ENCODE peak calls at places on chromosome 10, in four cellular contexts. One of them, this sample, is unnamed. For H3K36me3 and H3K27me3, the result is how much of the 10 kb centered on the place peaks cover.

GRCh38 chr10:43268491-43268890 is 1.6 kb upstream of the RASGEF1A start:
- DNase-seq in endothelial cell of umbilical vein: no peak
- DNase-seq in fibroblast of lung: no peak
- DNase-seq in neural progenitor cell: no peak
- DNase-seq in this sample: no peak

GRCh38 chr10:79098596-79099015 is 29.8 kb downstream of the ZMIZ1 start:
- DNase-seq in endothelial cell of umbilical vein: no peak
- DNase-seq in fibroblast of lung: no peak
- DNase-seq in neural progenitor cell: no peak
- DNase-seq in this sample: no peak

GRCh38 chr10:132432176-132432540 is 35.2 kb downstream of the PWWP2B start:
- DNase-seq in endothelial cell of umbilical vein: no peak
- DNase-seq in fibroblast of lung: no peak
- DNase-seq in neural progenitor cell: no peak
- DNase-seq in this sample: no peak

GRCh38 chr10:25363638-25364037 is 188.8 kb downstream of the GPR158 start:
- DNase-seq in endothelial cell of umbilical vein: no peak
- DNase-seq in fibroblast of lung: no peak
- DNase-seq in neural progenitor cell: no peak
- DNase-seq in this sample: no peak

GRCh38 chr10:43214071-43214955 is 52.6 kb downstream of the RASGEF1A start:
- DNase-seq in endothelial cell of umbilical vein: no peak
- DNase-seq in fibroblast of lung: no peak
- DNase-seq in neural progenitor cell: no peak
- DNase-seq in this sample: no peak

GRCh38 chr10:128035557-128035973 is 90.7 kb downstream of the MKI67 start:
- DNase-seq in endothelial cell of umbilical vein: peak
- DNase-seq in fibroblast of lung: peak
- DNase-seq in neural progenitor cell: peak
- DNase-seq in this sample: peak

GRCh38 chr10:33899578-33900531 is 565.4 kb upstream of the NRP1 start:
- DNase-seq in endothelial cell of umbilical vein: peak
- DNase-seq in fibroblast of lung: peak
- DNase-seq in neural progenitor cell: no peak
- DNase-seq in this sample: no peak

GRCh38 chr10:119368991-119369869 is 161.9 kb downstream of the GRK5 start:
- DNase-seq in endothelial cell of umbilical vein: peak
- DNase-seq in fibroblast of lung: no peak
- DNase-seq in neural progenitor cell: no peak
- DNase-seq in this sample: no peak

GRCh38 chr10:437698-438490 is 251.6 kb downstream of the DIP2C start:
- DNase-seq in endothelial cell of umbilical vein: no peak
- DNase-seq in fibroblast of lung: no peak
- DNase-seq in neural progenitor cell: no peak
- DNase-seq in this sample: no peak

GRCh38 chr10:86362566-86363183 is 3.9 kb downstream of the GRID1 start:
- DNase-seq in endothelial cell of umbilical vein: no peak
- DNase-seq in fibroblast of lung: no peak
- DNase-seq in neural progenitor cell: no peak
- DNase-seq in this sample: no peak

GRCh38 chr10:132204781-132205473 is 18.2 kb downstream of the DPYSL4 start:
- DNase-seq in endothelial cell of umbilical vein: no peak
- DNase-seq in fibroblast of lung: no peak
- DNase-seq in neural progenitor cell: no peak
- DNase-seq in this sample: no peak

GRCh38 chr10:27258838-27259532 is 18.4 kb upstream of the ACBD5 start:
- DNase-seq in endothelial cell of umbilical vein: no peak
- DNase-seq in fibroblast of lung: no peak
- DNase-seq in neural progenitor cell: peak
- DNase-seq in this sample: peak
- TF ChIP-seq EZH2 in endothelial cell of umbilical vein: peak
- TF ChIP-seq EZH2 in fibroblast of lung: peak
- TF ChIP-seq EZH2 in neural progenitor cell: peak
- TF ChIP-seq EZH2 in this sample: peak

DNA sequence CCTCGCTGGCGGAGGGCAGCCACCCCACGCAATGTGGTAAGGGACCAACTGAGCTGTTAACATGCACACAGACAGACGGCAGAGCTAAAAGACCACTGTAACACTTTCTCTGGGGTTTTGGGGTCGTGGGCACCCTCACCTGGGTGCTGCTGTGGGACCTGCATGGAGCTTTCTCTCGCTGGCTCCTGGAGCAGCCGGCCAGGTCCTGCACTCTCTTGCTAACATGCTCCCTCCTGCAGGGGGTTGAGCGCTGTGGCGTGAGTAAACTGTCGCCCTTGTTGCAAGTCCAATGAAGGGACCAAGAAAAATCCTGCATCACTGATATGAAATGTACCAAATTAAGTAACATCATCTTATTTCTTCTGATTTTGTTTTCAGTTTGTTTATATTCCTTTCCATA is 92.0 kb downstream of the ADK start:
- DNase-seq in endothelial cell of umbilical vein: no peak
- DNase-seq in fibroblast of lung: no peak
- DNase-seq in neural progenitor cell: no peak
- DNase-seq in this sample: no peak
- H3K36me3 ChIP-seq in endothelial cell of umbilical vein: under half
- H3K36me3 ChIP-seq in fibroblast of lung: under half
- H3K36me3 ChIP-seq in neural progenitor cell: under half
- H3K36me3 ChIP-seq in this sample: under half

GRCh38 chr10:101120520-101120883 is 10.6 kb upstream of the TLX1 start:
- DNase-seq in endothelial cell of umbilical vein: no peak
- DNase-seq in fibroblast of lung: no peak
- DNase-seq in neural progenitor cell: no peak
- DNase-seq in this sample: no peak
- H3K27me3 ChIP-seq in endothelial cell of umbilical vein: half or more
- H3K27me3 ChIP-seq in fibroblast of lung: half or more
- H3K27me3 ChIP-seq in neural progenitor cell: half or more
- H3K27me3 ChIP-seq in this sample: half or more

GRCh38 chr10:129965940-129966339 is 1.9 kb upstream of the EBF3 start:
- DNase-seq in endothelial cell of umbilical vein: no peak
- DNase-seq in fibroblast of lung: no peak
- DNase-seq in neural progenitor cell: peak
- DNase-seq in this sample: no peak

GRCh38 chr10:129963831-129964501 is at the start of gene EBF3:
- DNase-seq in endothelial cell of umbilical vein: peak
- DNase-seq in fibroblast of lung: no peak
- DNase-seq in neural progenitor cell: peak
- DNase-seq in this sample: peak

GRCh38 chr10:129965418-129965793 is 1.3 kb upstream of the EBF3 start:
- DNase-seq in endothelial cell of umbilical vein: no peak
- DNase-seq in fibroblast of lung: no peak
- DNase-seq in neural progenitor cell: no peak
- DNase-seq in this sample: no peak

GRCh38 chr10:129966370-129966769 is 2.3 kb upstream of the EBF3 start:
- DNase-seq in endothelial cell of umbilical vein: no peak
- DNase-seq in fibroblast of lung: no peak
- DNase-seq in neural progenitor cell: no peak
- DNase-seq in this sample: no peak

GRCh38 chr10:129964611-129965417 is 740 bp upstream of the EBF3 start:
- DNase-seq in endothelial cell of umbilical vein: no peak
- DNase-seq in fibroblast of lung: no peak
- DNase-seq in neural progenitor cell: peak
- DNase-seq in this sample: no peak
- TF ChIP-seq EZH2 in endothelial cell of umbilical vein: peak
- TF ChIP-seq EZH2 in fibroblast of lung: peak
- TF ChIP-seq EZH2 in neural progenitor cell: peak
- TF ChIP-seq EZH2 in this sample: no peak

GRCh38 chr10:77792155-77792554 is 134.4 kb downstream of the DLG5 start:
- DNase-seq in endothelial cell of umbilical vein: no peak
- DNase-seq in fibroblast of lung: no peak
- DNase-seq in neural progenitor cell: no peak
- DNase-seq in this sample: no peak

GRCh38 chr10:77793831-77794230 is 132.7 kb downstream of the DLG5 start:
- DNase-seq in endothelial cell of umbilical vein: no peak
- DNase-seq in fibroblast of lung: no peak
- DNase-seq in neural progenitor cell: no peak
- DNase-seq in this sample: no peak

GRCh38 chr10:77796311-77796915 is 130.1 kb downstream of the DLG5 start:
- DNase-seq in endothelial cell of umbilical vein: no peak
- DNase-seq in fibroblast of lung: no peak
- DNase-seq in neural progenitor cell: no peak
- DNase-seq in this sample: no peak

GRCh38 chr10:77794256-77795142 is 132.1 kb downstream of the DLG5 start:
- DNase-seq in endothelial cell of umbilical vein: no peak
- DNase-seq in fibroblast of lung: no peak
- DNase-seq in neural progenitor cell: no peak
- DNase-seq in this sample: no peak

GRCh38 chr10:77795426-77796055 is 131.0 kb downstream of the DLG5 start:
- DNase-seq in endothelial cell of umbilical vein: no peak
- DNase-seq in fibroblast of lung: no peak
- DNase-seq in neural progenitor cell: no peak
- DNase-seq in this sample: no peak
- H3K36me3 ChIP-seq in endothelial cell of umbilical vein: under half
- H3K36me3 ChIP-seq in fibroblast of lung: under half
- H3K36me3 ChIP-seq in neural progenitor cell: under half
- H3K36me3 ChIP-seq in this sample: under half

GRCh38 chr10:8049874-8050560 is 4.5 kb upstream of the GATA3 start:
- DNase-seq in endothelial cell of umbilical vein: peak
- DNase-seq in fibroblast of lung: no peak
- DNase-seq in neural progenitor cell: peak
- DNase-seq in this sample: no peak
- H3K27me3 ChIP-seq in endothelial cell of umbilical vein: under half
- H3K27me3 ChIP-seq in fibroblast of lung: half or more
- H3K27me3 ChIP-seq in neural progenitor cell: half or more
- H3K27me3 ChIP-seq in this sample: half or more

GRCh38 chr10:55627526-55628170 is 733.4 kb downstream of the ZWINT start:
- DNase-seq in endothelial cell of umbilical vein: no peak
- DNase-seq in fibroblast of lung: no peak
- DNase-seq in neural progenitor cell: peak
- DNase-seq in this sample: no peak
- TF ChIP-seq EZH2 in endothelial cell of umbilical vein: no peak
- TF ChIP-seq EZH2 in fibroblast of lung: no peak
- TF ChIP-seq EZH2 in neural progenitor cell: no peak
- TF ChIP-seq EZH2 in this sample: no peak

DNA sequence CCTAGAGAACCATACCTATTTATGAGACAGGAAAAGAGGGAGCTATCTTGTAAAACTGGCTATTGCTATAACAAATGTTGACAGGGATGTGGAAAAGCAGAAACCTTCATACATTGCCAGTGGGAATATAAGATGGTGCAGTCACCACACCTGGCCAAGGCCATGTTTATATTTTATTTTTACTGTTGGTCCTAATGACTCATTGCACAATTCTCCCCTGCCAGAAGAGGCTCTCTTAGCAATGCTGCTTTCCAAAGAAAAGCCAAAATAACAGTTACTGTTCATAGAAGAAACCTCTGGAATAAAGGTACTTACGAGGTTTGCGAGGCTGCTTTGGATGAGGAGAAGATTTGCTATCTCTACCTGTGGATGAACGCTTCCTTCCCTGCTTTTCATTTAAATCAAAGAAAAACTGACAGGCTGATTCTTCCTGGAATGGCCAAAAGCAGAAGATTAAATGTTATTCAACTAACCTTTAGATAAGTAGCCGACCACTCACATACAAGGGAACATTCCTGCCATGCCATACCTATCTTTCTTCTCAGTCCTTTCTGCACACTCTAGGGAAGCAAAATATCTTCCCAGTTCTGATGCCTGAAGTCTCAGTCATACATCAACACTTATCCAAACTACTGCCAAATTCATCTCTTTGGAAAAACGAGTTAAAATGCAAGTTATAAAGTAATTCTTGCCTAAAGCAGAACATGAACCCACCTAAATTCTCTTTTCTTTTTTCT is 16.3 kb upstream of the CHUK start:
- DNase-seq in endothelial cell of umbilical vein: no peak
- DNase-seq in fibroblast of lung: no peak
- DNase-seq in neural progenitor cell: no peak
- DNase-seq in this sample: no peak
- H3K36me3 ChIP-seq in endothelial cell of umbilical vein: under half
- H3K36me3 ChIP-seq in fibroblast of lung: under half
- H3K36me3 ChIP-seq in neural progenitor cell: under half
- H3K36me3 ChIP-seq in this sample: under half

GRCh38 chr10:117218654-117219053 is 21.4 kb downstream of the KCNK18 start:
- DNase-seq in endothelial cell of umbilical vein: no peak
- DNase-seq in fibroblast of lung: no peak
- DNase-seq in neural progenitor cell: peak
- DNase-seq in this sample: peak
- H3K27me3 ChIP-seq in endothelial cell of umbilical vein: under half
- H3K27me3 ChIP-seq in fibroblast of lung: under half
- H3K27me3 ChIP-seq in neural progenitor cell: under half
- H3K27me3 ChIP-seq in this sample: under half

DNA sequence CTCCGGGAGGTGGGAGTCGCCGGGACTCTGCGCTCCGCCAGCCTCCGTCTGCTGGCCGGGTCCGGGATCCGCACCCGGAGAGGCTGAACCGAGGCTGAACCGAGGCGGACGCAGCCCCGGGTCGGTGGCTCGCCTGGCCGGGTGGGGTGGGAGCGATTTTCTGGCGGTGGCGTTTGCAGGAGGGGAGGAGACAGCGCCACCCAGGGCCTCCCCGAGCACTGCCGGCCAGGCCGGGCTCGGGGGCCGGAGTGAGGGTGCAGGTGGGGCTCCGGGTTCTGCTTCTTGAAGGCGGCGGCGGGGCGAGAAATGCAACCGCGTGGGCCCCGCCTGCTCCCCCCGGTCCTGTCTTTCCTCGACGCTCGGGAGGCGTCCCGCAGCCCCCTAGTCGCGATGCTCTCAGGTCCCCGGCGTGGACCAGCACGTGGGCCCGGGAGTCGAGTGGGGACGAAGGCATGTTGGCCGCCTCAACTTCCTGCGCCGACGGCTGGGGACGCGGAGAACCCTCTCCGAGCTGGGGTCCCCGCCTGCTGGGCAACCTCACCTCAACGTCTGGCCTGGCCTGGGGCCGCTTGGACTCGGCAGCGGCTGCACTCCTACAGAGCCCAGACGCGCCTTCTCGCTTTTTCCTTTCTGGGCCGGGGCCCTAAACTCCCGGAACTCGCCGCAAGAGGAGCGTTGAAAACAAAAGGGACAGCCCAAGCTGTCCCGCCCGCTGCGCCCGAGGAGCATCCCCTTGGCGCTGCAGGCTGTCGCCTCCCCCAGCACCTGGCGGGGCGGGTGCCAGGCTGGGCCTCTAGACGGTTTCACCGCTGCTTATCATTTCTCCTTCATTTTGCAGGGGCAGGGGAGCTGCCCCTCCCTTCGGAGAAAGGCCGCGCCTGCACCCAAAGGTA is 25.2 kb upstream of the VAX1 start:
- DNase-seq in endothelial cell of umbilical vein: no peak
- DNase-seq in fibroblast of lung: no peak
- DNase-seq in neural progenitor cell: peak
- DNase-seq in this sample: peak
- TF ChIP-seq EZH2 in endothelial cell of umbilical vein: no peak
- TF ChIP-seq EZH2 in fibroblast of lung: peak
- TF ChIP-seq EZH2 in neural progenitor cell: peak
- TF ChIP-seq EZH2 in this sample: no peak